ENCODE peak calls at places on chromosomes 4 and X, in six cellular contexts. Q is stomach, X is iPS DF 6.9, N is cardiac muscle cell, O is OCI-LY7, P is colonic mucosa. C is an unnamed sample.

GRCh38 chr4:46886711-46887110 is 22.3 kb downstream of the COX7B2 start:
- DNase-seq in Q (no peak), X (no peak), N (peak; percentile 4), O (no peak), P (no peak), C (no peak)

GRCh38 chr4:84338367-84338766 is 160.7 kb downstream of the NKX6-1 start:
- DNase-seq in Q (no peak), X (no peak), N (no peak), O (no peak), P (no peak), C (no peak)

GRCh38 chrX:53682885-53683555 is 3.5 kb downstream of the HUWE1 start:
- DNase-seq in Q (no peak), X (no peak), N (peak; percentile 58), O (peak; percentile 65), P (no peak), C (peak; percentile 50)

GRCh38 chr4:100870940-100871772 is 353.3 kb upstream of the EMCN start:
- DNase-seq in Q (no peak), X (no peak), N (no peak), O (no peak), P (no peak), C (no peak)

GRCh38 chrX:86039625-86040568 is 7.5 kb downstream of the CHM start:
- DNase-seq in Q (no peak), X (no peak), N (peak; percentile 5), O (no peak), P (no peak), C (peak; percentile 61)

GRCh38 chr4:20203508-20203907 is 48.2 kb upstream of the SLIT2 start:
- DNase-seq in Q (no peak), X (no peak), N (no peak), O (no peak), P (no peak), C (no peak)

GRCh38 chrX:45889471-45889870 is 655.8 kb downstream of the ZNF674 start:
- DNase-seq in Q (no peak), X (no peak), N (no peak), O (no peak), P (no peak), C (no peak)

GRCh38 chr4:136713140-136713539 is 819.2 kb downstream of the PCDH18 start:
- DNase-seq in Q (no peak), X (no peak), N (no peak), O (no peak), P (no peak), C (no peak)

GRCh38 chr4:52251864-52252263 is 200.8 kb downstream of the SPATA18 start:
- DNase-seq in Q (no peak), X (no peak), N (no peak), O (no peak), P (no peak), C (no peak)

GRCh38 chr4:153341575-153342090 is 2.9 kb upstream of the MND1 start:
- DNase-seq in Q (no peak), X (no peak), N (no peak), O (peak; percentile 86), P (no peak), C (no peak)

GRCh38 chr4:101020956-101021355 is 326.4 kb downstream of the PPP3CA start:
- DNase-seq in Q (no peak), X (no peak), N (no peak), O (no peak), P (no peak), C (no peak)

GRCh38 chr4:182238355-182238931 is 4.8 kb upstream of the TENM3 start:
- DNase-seq in Q (no peak), X (no peak), N (no peak), O (no peak), P (no peak), C (peak; percentile 59)

GRCh38 chrX:2692221-2693122 is 1.4 kb downstream of the CD99 start:
- DNase-seq in Q (peak; percentile 44), X (no peak), N (peak; percentile 58), O (peak; percentile 38), P (peak; percentile 58), C (peak; percentile 39)

GRCh38 chrX:130836447-130836846 is 66.6 kb downstream of the ENOX2 start:
- DNase-seq in Q (no peak), X (no peak), N (peak; percentile 46), O (peak; percentile 41), P (no peak), C (no peak)

GRCh38 chrX:119667111-119667928 is 25.6 kb downstream of the SEPTIN6 start:
- DNase-seq in Q (no peak), X (no peak), N (no peak), O (no peak), P (no peak), C (no peak)

GRCh38 chrX:9907645-9908387 is 59.3 kb upstream of the CLDN34 start:
- DNase-seq in Q (no peak), X (no peak), N (no peak), O (no peak), P (no peak), C (no peak)

GRCh38 chrX:12949927-12950656 is 24.8 kb upstream of the TMSB4X start:
- DNase-seq in Q (peak; percentile 83), X (no peak), N (no peak), O (peak; percentile 84), P (peak; percentile 88), C (no peak)

GRCh38 chrX:44071847-44072545 is 98.8 kb upstream of the NDP start:
- DNase-seq in Q (no peak), X (no peak), N (no peak), O (no peak), P (no peak), C (no peak)

GRCh38 chrX:154369453-154370299 is 4.8 kb downstream of the FLNA start:
- DNase-seq in Q (no peak), X (no peak), N (peak; percentile 84), O (peak; percentile 15), P (peak; percentile 59), C (peak; percentile 89)

GRCh38 chrX:6778547-6779231 is 243.8 kb upstream of the VCX3A start:
- DNase-seq in Q (no peak), X (peak; percentile 9), N (peak; percentile 39), O (no peak), P (no peak), C (peak; percentile 1)

GRCh38 chrX:68658530-68658929 is 11.1 kb downstream of the STARD8 start:
- DNase-seq in Q (no peak), X (no peak), N (no peak), O (no peak), P (no peak), C (peak; percentile 65)

GRCh38 chr4:41281038-41281634 is 24.4 kb downstream of the UCHL1 start:
- DNase-seq in Q (no peak), X (peak; percentile 64), N (peak; percentile 83), O (peak; percentile 80), P (peak; percentile 57), C (peak; percentile 87)

GRCh38 chrX:26649534-26649933 is 433.6 kb downstream of the MAGEB5 start:
- DNase-seq in Q (no peak), X (peak; percentile 7), N (peak; percentile 28), O (peak; percentile 47), P (no peak), C (peak; percentile 29)

GRCh38 chr4:121814756-121815155 is 8.9 kb downstream of the CCNA2 start:
- DNase-seq in Q (no peak), X (no peak), N (no peak), O (no peak), P (no peak), C (no peak)
- H3K36me3 ChIP-seq in Q (peaks cover 91% of the 10 kb centered on the region), X (peaks cover 21% of the 10 kb centered on the region), N (peaks cover 72% of the 10 kb centered on the region), O (peaks cover 96% of the 10 kb centered on the region), P (peaks cover 6% of the 10 kb centered on the region), C (peaks cover 53% of the 10 kb centered on the region)

GRCh38 chr4:4320951-4321714 is 31.1 kb downstream of the ZBTB49 start:
- DNase-seq in Q (no peak), X (no peak), N (no peak), O (no peak), P (no peak), C (no peak)
- H3K36me3 ChIP-seq in Q (peaks cover 68% of the 10 kb centered on the region), X (no peaks in the 10 kb centered on the region), N (peaks cover 2% of the 10 kb centered on the region), O (peaks cover 31% of the 10 kb centered on the region), P (no peaks in the 10 kb centered on the region), C (no peaks in the 10 kb centered on the region)

DNA sequence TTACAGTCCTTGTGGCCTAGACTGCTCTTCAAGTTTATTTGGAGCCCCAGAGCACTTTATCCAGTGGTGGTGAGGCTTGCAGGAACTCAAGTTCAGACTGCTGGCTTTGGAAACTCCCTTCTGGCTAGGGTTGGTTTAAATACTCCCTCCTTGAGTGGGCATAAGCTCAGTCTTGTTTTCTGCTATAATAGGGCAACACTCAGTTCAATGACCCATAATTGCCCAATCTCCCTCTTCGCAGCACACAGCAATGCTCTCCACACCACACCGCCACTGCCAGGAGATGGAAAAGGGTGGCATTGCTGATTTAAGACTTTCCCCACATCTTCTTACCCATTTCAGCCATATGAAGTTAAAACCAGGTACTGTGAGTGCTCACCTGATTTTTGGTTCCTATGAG is 27.9 kb upstream of the USP38 start:
- DNase-seq in Q (no peak), X (no peak), N (no peak), O (no peak), P (no peak), C (no peak)
- H3K36me3 ChIP-seq in Q (no peaks in the 10 kb centered on the region), X (no peaks in the 10 kb centered on the region), N (no peaks in the 10 kb centered on the region), O (no peaks in the 10 kb centered on the region), P (no peaks in the 10 kb centered on the region), C (peaks cover 6% of the 10 kb centered on the region)

GRCh38 chr4:73152893-73153292 is 83.4 kb upstream of the COX18 start:
- DNase-seq in Q (no peak), X (no peak), N (no peak), O (no peak), P (no peak), C (no peak)
- H3K36me3 ChIP-seq in Q (peaks cover 83% of the 10 kb centered on the region), X (peaks cover 3% of the 10 kb centered on the region), N (peaks cover 56% of the 10 kb centered on the region), O (peaks cover 90% of the 10 kb centered on the region), P (no peaks in the 10 kb centered on the region), C (peaks cover 7% of the 10 kb centered on the region)

GRCh38 chr4:82457266-82457665 is 26.9 kb downstream of the ENOPH1 start:
- DNase-seq in Q (no peak), X (no peak), N (no peak), O (no peak), P (no peak), C (no peak)
- H3K36me3 ChIP-seq in Q (peaks cover 83% of the 10 kb centered on the region), X (peaks cover 6% of the 10 kb centered on the region), N (peaks cover 27% of the 10 kb centered on the region), O (peaks cover 98% of the 10 kb centered on the region), P (no peaks in the 10 kb centered on the region), C (peaks cover 16% of the 10 kb centered on the region)

DNA sequence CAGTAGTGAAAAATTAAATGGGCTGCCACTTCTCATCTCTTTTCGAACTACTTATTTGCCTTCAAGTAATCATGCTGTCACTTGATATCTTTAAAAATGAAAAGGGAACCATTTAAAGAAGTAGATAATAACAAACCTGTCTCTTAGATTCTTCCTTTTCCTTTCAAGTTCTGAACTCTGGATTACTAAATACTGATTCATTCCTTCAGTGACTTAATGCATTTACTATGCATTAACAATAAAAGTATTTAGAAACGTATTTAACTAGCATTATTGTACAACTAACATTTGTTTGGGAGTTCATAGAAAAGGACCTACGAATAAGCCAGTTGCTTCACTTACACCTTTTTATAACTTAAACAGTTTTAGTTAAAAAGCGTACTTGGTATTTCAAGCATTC is 61.1 kb upstream of the RAB33B start:
- DNase-seq in Q (no peak), X (no peak), N (no peak), O (no peak), P (no peak), C (no peak)
- H3K36me3 ChIP-seq in Q (peaks cover 57% of the 10 kb centered on the region), X (no peaks in the 10 kb centered on the region), N (peaks cover 14% of the 10 kb centered on the region), O (peaks cover 98% of the 10 kb centered on the region), P (no peaks in the 10 kb centered on the region), C (peaks cover 24% of the 10 kb centered on the region)

DNA sequence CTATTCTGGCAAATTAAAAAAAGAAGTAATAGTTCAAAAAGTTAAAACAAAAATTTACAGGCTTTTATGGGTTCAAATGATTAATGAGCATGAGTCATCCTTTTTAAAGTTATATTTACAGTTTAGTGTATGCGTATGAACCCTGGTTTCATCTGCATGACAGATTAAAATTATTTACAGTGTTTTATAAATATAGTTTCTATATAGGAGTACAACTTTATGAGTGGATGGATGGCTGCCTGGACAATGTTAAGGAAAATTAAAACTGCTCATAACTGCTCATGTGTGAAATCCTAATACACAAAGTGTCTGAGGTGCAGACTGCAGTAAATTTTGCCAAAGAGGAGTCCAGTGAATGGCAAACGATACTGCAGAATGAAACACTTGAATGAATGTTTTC is 985.8 kb upstream of the PCDH7 start:
- DNase-seq in Q (no peak), X (no peak), N (no peak), O (no peak), P (no peak), C (no peak)
- H3K36me3 ChIP-seq in Q (no peaks in the 10 kb centered on the region), X (no peaks in the 10 kb centered on the region), N (no peaks in the 10 kb centered on the region), O (no peaks in the 10 kb centered on the region), P (no peaks in the 10 kb centered on the region), C (no peaks in the 10 kb centered on the region)